ENCODE peak calls at places on chromosomes 4 and X, in seven cellular contexts. A is GM12891, L is HepG2, P is SK-N-SH, E is K562, G is H1, D is GM12878. S is an unnamed sample.

GRCh38 chr4:56134272-56134671 is 185.5 kb downstream of the CEP135 start:
- DNase-seq in G (no peak), D (no peak), E (no peak), L (peak; percentile 68), A (no peak), P (no peak), S (no peak)

GRCh38 chrX:115259238-115259875 is 25.5 kb upstream of the LRCH2 start:
- DNase-seq in A (no peak), D (no peak), G (no peak), E (peak; percentile 2), L (no peak), P (no peak), S (no peak)

GRCh38 chrX:21725498-21725897 is 32.4 kb downstream of the SMPX start:
- DNase-seq in P (peak; percentile 31), G (no peak), D (no peak), L (peak; percentile 27), A (no peak), E (peak; percentile 7), S (no peak)

GRCh38 chrX:12488220-12488619 is 303.0 kb upstream of the PRPS2 start:
- DNase-seq in E (no peak), A (no peak), P (no peak), G (no peak), D (no peak), L (no peak), S (no peak)

GRCh38 chrX:13901354-13901753 is 84.5 kb upstream of the GPM6B start:
- DNase-seq in E (no peak), A (no peak), G (no peak), L (no peak), D (no peak), P (no peak), S (no peak)

GRCh38 chr4:82457266-82457665 is 26.9 kb downstream of the ENOPH1 start:
- DNase-seq in A (no peak), G (no peak), L (no peak), E (no peak), D (no peak), P (no peak), S (no peak)

GRCh38 chr4:93791570-93792195 is 36.9 kb upstream of the ATOH1 start:
- DNase-seq in L (peak; percentile 50), P (peak; percentile 59), E (peak; percentile 46), G (no peak), D (no peak), A (peak; percentile 8), S (no peak)

GRCh38 chr4:151939670-151940069 is 178.9 kb upstream of the GATB start:
- DNase-seq in D (no peak), P (no peak), G (no peak), L (no peak), A (no peak), E (no peak), S (no peak)

GRCh38 chrX:132853040-132853439 is 105.4 kb downstream of the HS6ST2 start:
- DNase-seq in D (no peak), P (no peak), L (no peak), A (no peak), G (no peak), E (no peak), S (no peak)

GRCh38 chr4:40316782-40317635 is 18.1 kb upstream of the CHRNA9 start:
- DNase-seq in E (peak; percentile 63), G (peak; percentile 43), D (peak; percentile 78), P (peak; percentile 57), L (peak; percentile 47), A (no peak), S (peak; percentile 39)

DNA sequence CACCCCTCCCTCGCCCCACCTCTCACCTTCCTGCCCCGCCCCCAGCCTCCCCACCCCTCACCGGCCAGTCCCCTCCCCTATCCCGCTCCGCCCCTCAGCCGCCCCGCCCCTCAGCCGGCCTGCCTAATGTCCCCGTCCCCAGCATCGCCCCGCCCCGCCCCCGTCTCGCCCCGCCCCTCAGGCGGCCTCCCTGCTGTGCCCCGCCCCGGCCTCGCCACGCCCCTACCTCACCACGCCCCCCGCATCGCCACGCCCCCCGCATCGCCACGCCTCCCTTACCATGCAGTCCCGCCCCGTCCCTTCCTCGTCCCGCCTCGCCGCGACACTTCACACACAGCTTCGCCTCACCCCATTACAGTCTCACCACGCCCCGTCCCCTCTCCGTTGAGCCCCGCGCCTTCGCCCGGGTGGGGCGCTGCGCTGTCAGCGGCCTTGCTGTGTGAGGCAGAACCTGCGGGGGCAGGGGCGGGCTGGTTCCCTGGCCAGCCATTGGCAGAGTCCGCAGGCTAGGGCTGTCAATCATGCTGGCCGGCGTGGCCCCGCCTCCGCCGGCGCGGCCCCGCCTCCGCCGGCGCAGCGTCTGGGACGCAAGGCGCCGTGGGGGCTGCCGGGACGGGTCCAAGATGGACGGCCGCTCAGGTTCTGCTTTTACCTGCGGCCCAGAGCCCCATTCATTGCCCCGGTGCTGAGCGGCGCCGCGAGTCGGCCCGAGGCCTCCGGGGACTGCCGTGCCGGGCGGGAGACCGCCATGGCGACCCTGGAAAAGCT is at the start of the genes HTT and HTT-AS:
- DNase-seq in G (peak; percentile 84), P (peak; percentile 99), L (peak; percentile 86), E (peak; percentile 98), A (peak; percentile 85), D (peak; percentile 68), S (peak; percentile 82)
- TF ChIP-seq POLR2AphosphoS5 in G (peak; percentile 43), P (peak; percentile 81), L (peak; percentile 68), E (peak; percentile 63), A (peak; percentile 22), D (no peak), S (peak; percentile 44)

GRCh38 chrX:39982927-39983326 is 114.8 kb downstream of the BCOR start:
- DNase-seq in P (no peak), L (no peak), G (no peak), A (no peak), D (no peak), E (no peak), S (no peak)

GRCh38 chrX:39983715-39984114 is 114.0 kb downstream of the BCOR start:
- DNase-seq in D (no peak), L (no peak), A (no peak), P (no peak), G (no peak), E (no peak), S (no peak)

GRCh38 chrX:39985551-39985950 is 112.2 kb downstream of the BCOR start:
- DNase-seq in L (peak; percentile 40), P (no peak), G (no peak), A (no peak), D (no peak), E (no peak), S (no peak)

GRCh38 chrX:39985116-39985515 is 112.6 kb downstream of the BCOR start:
- DNase-seq in A (no peak), E (no peak), G (no peak), D (no peak), P (no peak), L (no peak), S (no peak)

DNA sequence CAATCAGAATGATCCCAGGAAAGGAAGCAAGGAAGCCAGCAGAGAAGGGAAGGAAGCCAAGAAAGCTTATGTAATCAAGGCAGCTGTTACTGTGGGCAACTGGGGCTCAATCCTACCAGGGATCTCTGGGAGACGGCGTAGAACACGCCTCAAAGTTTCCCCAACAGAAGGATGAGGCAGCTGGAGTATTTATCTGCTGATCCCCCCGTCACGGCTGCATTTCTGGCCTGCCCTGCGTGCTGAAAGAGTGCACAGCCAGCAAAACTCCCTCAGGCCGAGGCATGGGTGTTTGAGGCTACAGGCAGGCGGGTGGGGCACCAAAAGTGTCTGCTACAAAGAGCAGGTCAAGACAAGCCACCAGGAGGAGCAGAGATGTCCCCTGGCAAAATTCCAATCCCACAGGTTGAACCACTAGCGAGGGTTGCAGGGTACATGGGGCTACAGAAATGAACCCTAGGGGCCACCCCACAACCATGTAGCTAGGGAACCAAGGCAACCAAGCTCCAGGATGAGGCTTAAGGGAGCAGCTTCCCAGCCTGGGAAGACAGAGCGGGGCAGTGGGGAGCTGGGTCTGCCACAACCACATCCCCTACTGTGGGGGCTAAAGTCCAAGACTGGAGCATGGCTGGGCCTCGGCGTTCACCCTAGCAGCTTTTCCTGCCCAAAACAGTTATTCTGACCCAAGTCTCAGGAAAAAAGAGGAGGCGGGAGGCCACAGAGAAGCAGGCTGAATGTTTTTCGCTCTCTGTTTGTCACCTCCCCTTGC is 113.4 kb downstream of the BCOR start:
- DNase-seq in P (no peak), E (peak; percentile 44), G (no peak), L (no peak), A (no peak), D (peak; percentile 8), S (no peak)
- TF ChIP-seq TAF1 in P (no peak), E (no peak), G (no peak), L (no peak), A (no peak), D (no peak), S (no peak)

DNA sequence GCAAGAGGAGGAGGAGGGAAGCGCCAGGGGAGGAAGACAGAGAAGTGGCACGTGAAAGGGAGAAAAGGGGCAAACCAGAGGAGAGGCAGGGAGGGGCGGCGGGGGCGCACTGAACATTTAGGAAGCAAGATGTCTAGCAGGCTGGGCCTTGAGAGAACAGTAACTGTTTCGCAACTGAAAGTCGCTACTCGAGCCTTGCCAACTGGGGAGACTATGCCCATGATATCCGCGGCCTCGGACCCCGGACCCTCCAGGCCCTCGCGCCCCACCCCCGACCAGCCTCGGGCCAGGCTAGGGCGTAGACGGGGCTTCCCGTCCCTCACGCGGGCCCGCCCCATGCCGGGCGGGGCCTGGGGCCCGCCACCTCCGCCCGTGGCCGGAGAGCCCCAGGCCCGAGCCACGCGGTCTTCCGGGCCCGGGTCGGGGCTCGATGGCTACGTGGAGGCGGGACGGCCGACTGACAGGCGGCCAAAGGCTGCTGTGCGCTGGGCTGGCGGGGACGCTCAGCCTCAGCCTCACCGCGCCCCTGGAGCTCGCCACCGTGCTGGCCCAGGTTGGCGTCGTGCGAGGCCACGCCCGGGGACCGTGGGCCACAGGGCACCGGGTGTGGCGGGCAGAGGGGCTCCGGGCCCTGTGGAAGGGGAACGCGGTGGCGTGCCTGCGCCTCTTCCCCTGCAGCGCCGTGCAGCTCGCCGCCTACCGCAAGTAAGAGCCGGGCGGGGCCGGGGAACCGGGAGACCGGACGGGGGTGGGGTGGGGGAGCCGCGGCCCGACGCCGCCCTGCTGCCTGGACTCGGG is at the start of gene SLC25A43:
- DNase-seq in G (no peak), L (no peak), E (peak; percentile 77), P (peak; percentile 69), A (peak; percentile 65), D (no peak), S (peak; percentile 69)
- TF ChIP-seq POLR2AphosphoS5 in G (no peak), L (no peak), E (no peak), P (no peak), A (no peak), D (no peak), S (peak; percentile 32)

GRCh38 chr4:128322986-128323385 is 35.4 kb upstream of the PGRMC2 start:
- DNase-seq in L (peak; percentile 53), P (no peak), A (no peak), E (no peak), D (no peak), G (no peak), S (no peak)
- TF ChIP-seq TAF1 in L (no peak), P (no peak), A (no peak), E (no peak), D (no peak), G (no peak), S (no peak)